ENCODE peak calls at places on chromosomes 13 and 19, in four cellular contexts. P is colonic mucosa, E is neuronal stem cell, C is ascending aorta. Y is an unnamed sample.

GRCh38 chr19:18062043-18062442 is 24.7 kb downstream of the IL12RB1 start:
- DNase-seq in P (no peak), E (no peak), C (no peak), Y (no peak)

GRCh38 chr13:107866666-107867623 is 348.4 kb downstream of the LIG4 start:
- DNase-seq in P (no peak), E (peak; percentile 33), C (no peak), Y (no peak)

GRCh38 chr19:35558400-35559280 is 4.8 kb downstream of the ATP4A start:
- DNase-seq in P (no peak), E (no peak), C (no peak), Y (no peak)

GRCh38 chr19:10404888-10405808 is 1.8 kb upstream of the CDC37 start:
- DNase-seq in P (no peak), E (no peak), C (no peak), Y (no peak)

GRCh38 chr19:2574478-2574931 is 98.6 kb downstream of the GADD45B start:
- DNase-seq in P (no peak), E (no peak), C (peak; percentile 53), Y (no peak)

GRCh38 chr19:11137542-11138384 is 17.8 kb downstream of the SPC24 start:
- DNase-seq in P (peak; percentile 80), E (peak; percentile 94), C (peak; percentile 91), Y (peak; percentile 85)

GRCh38 chr19:7612282-7613274 is 16.8 kb downstream of the XAB2 start:
- DNase-seq in P (no peak), E (no peak), C (no peak), Y (no peak)

GRCh38 chr13:105518086-105518485 is 1017.4 kb downstream of the EFNB2 start:
- DNase-seq in P (no peak), E (no peak), C (no peak), Y (no peak)

GRCh38 chr13:24159362-24159761 is 1.2 kb upstream of the SPATA13 start:
- DNase-seq in P (no peak), E (no peak), C (no peak), Y (no peak)

GRCh38 chr13:78601124-78601885 is 2.0 kb downstream of the POU4F1 start:
- DNase-seq in P (no peak), E (peak; percentile 48), C (no peak), Y (no peak)

GRCh38 chr13:57314897-57315520 is 148.0 kb downstream of the PRR20E start:
- DNase-seq in P (no peak), E (peak; percentile 27), C (no peak), Y (no peak)

GRCh38 chr19:722553-723101 is 13.9 kb downstream of the PALM start:
- DNase-seq in P (no peak), E (no peak), C (no peak), Y (no peak)

GRCh38 chr19:1360818-1361461 is 22.8 kb upstream of the NDUFS7 start:
- DNase-seq in P (no peak), E (no peak), C (no peak), Y (peak; percentile 48)

GRCh38 chr19:1365964-1366695 is 17.6 kb upstream of the NDUFS7 start:
- DNase-seq in P (no peak), E (no peak), C (no peak), Y (no peak)

GRCh38 chr19:40549007-40549708 is 27.5 kb upstream of the SHKBP1 start:
- DNase-seq in P (peak; percentile 61), E (peak; percentile 81), C (no peak), Y (peak; percentile 58)

GRCh38 chr19:17348700-17349099 is 11.3 kb downstream of the GTPBP3 start:
- DNase-seq in P (no peak), E (peak; percentile 23), C (peak; percentile 92), Y (peak; percentile 51)

GRCh38 chr13:30569901-30570576 is 47.7 kb upstream of the USPL1 start:
- DNase-seq in P (peak; percentile 24), E (no peak), C (peak; percentile 73), Y (no peak)

GRCh38 chr19:46634656-46635218 is 1.3 kb downstream of the GNG8 start:
- DNase-seq in P (no peak), E (no peak), C (no peak), Y (no peak)

GRCh38 chr19:54275951-54276350 is 5.0 kb downstream of the LILRB2 start:
- DNase-seq in P (no peak), E (no peak), C (no peak), Y (no peak)

GRCh38 chr19:5142725-5143097 is 173.8 kb downstream of the KDM4B start:
- DNase-seq in P (no peak), E (no peak), C (no peak), Y (no peak)

GRCh38 chr19:42246143-42246868 is 3.9 kb upstream of the GSK3A start:
- DNase-seq in P (peak; percentile 68), E (no peak), C (peak; percentile 94), Y (peak; percentile 58)
- H3K27ac ChIP-seq in P (peak overlapping the region; percentile 4), E (no peak overlapping the region), C (peak overlapping the region; percentile 97), Y (peak overlapping the region; percentile 4)

DNA sequence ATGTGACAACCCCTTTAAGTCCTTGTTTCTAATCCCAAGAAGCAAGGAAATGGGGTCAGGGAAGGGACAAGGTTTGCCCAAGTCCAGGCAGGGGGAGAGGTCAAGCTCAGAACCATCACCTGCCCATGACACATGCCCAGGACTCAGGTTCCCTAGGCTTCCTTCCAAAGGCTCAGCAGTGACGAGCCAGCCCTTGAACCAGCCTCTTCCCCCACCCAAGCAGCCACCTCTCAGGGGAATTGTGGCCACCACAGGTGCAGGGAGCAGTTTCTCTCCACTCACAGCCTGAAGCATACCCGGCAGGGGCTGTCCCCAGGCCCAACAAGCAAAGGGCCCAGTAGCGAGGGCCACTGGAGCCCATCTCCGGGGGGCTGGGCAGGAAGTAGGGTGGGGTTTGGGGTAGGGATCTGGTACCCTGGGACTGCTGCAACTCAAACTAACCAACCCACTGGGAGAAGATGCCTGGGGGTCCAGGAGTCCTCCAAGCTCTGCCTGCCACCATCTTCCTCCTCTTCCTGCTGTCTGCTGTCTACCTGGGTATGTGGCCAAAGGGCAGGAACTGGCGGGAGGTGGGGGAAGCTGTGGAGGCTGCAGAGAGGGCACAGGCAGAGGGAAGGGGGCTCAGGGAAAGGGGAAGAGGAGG is at the start of gene CD79A:
- DNase-seq in P (no peak), E (no peak), C (no peak), Y (no peak)
- H3K4me1 ChIP-seq in P (no peaks in the 10 kb centered on the region), E (peaks cover 4% of the 10 kb centered on the region), C (no peaks in the 10 kb centered on the region), Y (no peaks in the 10 kb centered on the region)

GRCh38 chr19:6271251-6271650 is 8.5 kb downstream of the MLLT1 start:
- DNase-seq in P (no peak), E (no peak), C (no peak), Y (no peak)
- H3K27ac ChIP-seq in P (peak overlapping the region; percentile 72), E (no peak overlapping the region), C (peak overlapping the region; percentile 90), Y (peak overlapping the region; percentile 74)

GRCh38 chr13:110557082-110557481 is 4.4 kb downstream of the RAB20 start:
- DNase-seq in P (no peak), E (no peak), C (no peak), Y (no peak)
- H3K4me1 ChIP-seq in P (peaks cover 10% of the 10 kb centered on the region), E (peaks cover 3% of the 10 kb centered on the region), C (peaks cover 8% of the 10 kb centered on the region), Y (no peaks in the 10 kb centered on the region)